ENCODE peak calls at places on chromosomes 16 and 17, in six cellular contexts. K is stimulated activated naive CD4-positive, alpha-beta T cell; V is CD8-positive, alpha-beta T cell; U is non-pigmented ciliary epithelial cell; P is GM13977; R is cardiac muscle cell. W is an unnamed sample.

GRCh38 chr16:6081320-6081976 is 983.9 kb upstream of the EEF2KMT start:
- DNase-seq in K (no peak), V (no peak), U (no peak), P (peak), R (no peak), W (peak)

GRCh38 chr17:72069744-72070143 is 51.1 kb upstream of the SOX9 start:
- DNase-seq in K (no peak), V (no peak), U (no peak), P (no peak), R (no peak), W (no peak)

GRCh38 chr17:40355804-40356758 is 8.5 kb downstream of the GJD3 start:
- DNase-seq in K (no peak), V (no peak), U (no peak), P (no peak), R (no peak), W (no peak)

GRCh38 chr16:50547340-50547865 is 793 bp upstream of the NKD1 start:
- DNase-seq in K (peak), V (peak), U (no peak), P (peak), R (peak), W (peak)

GRCh38 chr17:66755101-66755943 is 79.6 kb upstream of the CACNG5 start:
- DNase-seq in K (no peak), V (no peak), U (no peak), P (no peak), R (no peak), W (no peak)

GRCh38 chr16:82358601-82359221 is 188.7 kb upstream of the MPHOSPH6 start:
- DNase-seq in K (no peak), V (no peak), U (no peak), P (no peak), R (no peak), W (no peak)

GRCh38 chr17:29760771-29761682 is 138.3 kb upstream of the CORO6 start:
- DNase-seq in K (peak), V (peak), U (no peak), P (peak), R (peak), W (peak)

GRCh38 chr16:65333298-65333697 is 211.4 kb upstream of the CDH11 start:
- DNase-seq in K (no peak), V (no peak), U (no peak), P (no peak), R (peak), W (no peak)

GRCh38 chr17:42182927-42183734 is 2.1 kb downstream of the HCRT start:
- DNase-seq in K (no peak), V (no peak), U (no peak), P (no peak), R (peak), W (no peak)

GRCh38 chr17:20153231-20153630 is 144.1 kb downstream of the SPECC1 start:
- DNase-seq in K (no peak), V (no peak), U (no peak), P (no peak), R (no peak), W (no peak)

GRCh38 chr17:41913798-41914197 is 5.0 kb downstream of the ACLY start:
- DNase-seq in K (no peak), V (no peak), U (no peak), P (no peak), R (no peak), W (no peak)

GRCh38 chr16:66521951-66522771 is 27.8 kb downstream of the TK2 start:
- DNase-seq in K (peak), V (peak), U (peak), P (peak), R (peak), W (no peak)

W was measured in endothelial cell.